ENCODE peak calls at places on chromosomes 4 and X, in five cellular contexts. K is colonic mucosa; P is IMR-90; E is CD8-positive, alpha-beta T cell; W is Peyer's patch. L is an unnamed sample. For H3K4me1, the result is how much of the 10 kb centered on the place peaks cover.

GRCh38 chr4:150805183-150806025 is 209.7 kb downstream of the LRBA start:
- DNase-seq in K (no peak), P (no peak), E (no peak), W (no peak), L (no peak)

GRCh38 chr4:141642711-141643110 is 6.3 kb downstream of the IL15 start:
- DNase-seq in K (no peak), P (no peak), E (no peak), W (no peak), L (peak)

GRCh38 chr4:3296651-3297050 is 3.8 kb downstream of the RGS12 start:
- DNase-seq in K (peak), P (no peak), E (peak), W (peak), L (no peak)

GRCh38 chrX:21375795-21376069 is 1.5 kb downstream of the CNKSR2 start:
- DNase-seq in K (no peak), P (no peak), E (no peak), W (no peak), L (no peak)

GRCh38 chrX:13658602-13659001 is 5.7 kb downstream of the TCEANC start:
- DNase-seq in K (peak), P (peak), E (no peak), W (no peak), L (no peak)

GRCh38 chrX:69015156-69015555 is 150.1 kb downstream of the PJA1 start:
- DNase-seq in K (no peak), P (no peak), E (peak), W (no peak), L (no peak)

GRCh38 chr4:124334119-124334518 is 378.4 kb downstream of the ANKRD50 start:
- DNase-seq in K (peak), P (peak), E (no peak), W (no peak), L (peak)

GRCh38 chr4:2762048-2762447 is 5.9 kb upstream of the TNIP2 start:
- DNase-seq in K (no peak), P (no peak), E (no peak), W (no peak), L (no peak)

GRCh38 chrX:51608766-51609165 is 9.9 kb downstream of the CENPVL3 start:
- DNase-seq in K (no peak), P (peak), E (no peak), W (no peak), L (no peak)

GRCh38 chr4:16227462-16227868 is 1.2 kb upstream of the TAPT1 start:
- DNase-seq in K (peak), P (peak), E (no peak), W (peak), L (no peak)

GRCh38 chrX:2965965-2966364 is 36.8 kb upstream of the ARSD start:
- DNase-seq in K (peak), P (no peak), E (no peak), W (no peak), L (no peak)

GRCh38 chr4:172554588-172554987 is 614.0 kb upstream of the GALNT7 start:
- DNase-seq in K (no peak), P (no peak), E (no peak), W (no peak), L (no peak)

GRCh38 chrX:100895365-100896075 is 21.4 kb upstream of the NOX1 start:
- DNase-seq in K (no peak), P (peak), E (no peak), W (peak), L (peak)

GRCh38 chr4:5784021-5784420 is 73.0 kb downstream of the EVC start:
- DNase-seq in K (no peak), P (no peak), E (peak), W (no peak), L (no peak)

GRCh38 chr4:70591955-70592582 is at the start of gene AMBN:
- DNase-seq in K (no peak), P (no peak), E (no peak), W (no peak), L (no peak)

GRCh38 chr4:54318904-54319303 is 89.8 kb downstream of the PDGFRA start:
- DNase-seq in K (no peak), P (peak), E (no peak), W (no peak), L (no peak)

GRCh38 chr4:151730003-151730559 is 30.7 kb downstream of the GATB start:
- DNase-seq in K (peak), P (no peak), E (no peak), W (peak), L (peak)

GRCh38 chr4:98828801-98829200 is 100.1 kb downstream of the EIF4E start:
- DNase-seq in K (peak), P (no peak), E (peak), W (no peak), L (peak)
- TF ChIP-seq CTCF in K (no peak), P (no peak), E (no peak), W (no peak), L (peak)

GRCh38 chrX:67781132-67781531 is 237.3 kb downstream of the AR start:
- DNase-seq in K (no peak), P (no peak), E (no peak), W (no peak), L (no peak)
- H3K4me1 ChIP-seq in K (under half), P (under half), E (under half), W (under half), L (under half)

GRCh38 chr4:82799006-82799881 is 648 bp upstream of the SCD5 start:
- DNase-seq in K (no peak), P (no peak), E (peak), W (no peak), L (peak)
- H3K27ac ChIP-seq in K (no peak), P (no peak), E (no peak), W (no peak), L (peak)

DNA sequence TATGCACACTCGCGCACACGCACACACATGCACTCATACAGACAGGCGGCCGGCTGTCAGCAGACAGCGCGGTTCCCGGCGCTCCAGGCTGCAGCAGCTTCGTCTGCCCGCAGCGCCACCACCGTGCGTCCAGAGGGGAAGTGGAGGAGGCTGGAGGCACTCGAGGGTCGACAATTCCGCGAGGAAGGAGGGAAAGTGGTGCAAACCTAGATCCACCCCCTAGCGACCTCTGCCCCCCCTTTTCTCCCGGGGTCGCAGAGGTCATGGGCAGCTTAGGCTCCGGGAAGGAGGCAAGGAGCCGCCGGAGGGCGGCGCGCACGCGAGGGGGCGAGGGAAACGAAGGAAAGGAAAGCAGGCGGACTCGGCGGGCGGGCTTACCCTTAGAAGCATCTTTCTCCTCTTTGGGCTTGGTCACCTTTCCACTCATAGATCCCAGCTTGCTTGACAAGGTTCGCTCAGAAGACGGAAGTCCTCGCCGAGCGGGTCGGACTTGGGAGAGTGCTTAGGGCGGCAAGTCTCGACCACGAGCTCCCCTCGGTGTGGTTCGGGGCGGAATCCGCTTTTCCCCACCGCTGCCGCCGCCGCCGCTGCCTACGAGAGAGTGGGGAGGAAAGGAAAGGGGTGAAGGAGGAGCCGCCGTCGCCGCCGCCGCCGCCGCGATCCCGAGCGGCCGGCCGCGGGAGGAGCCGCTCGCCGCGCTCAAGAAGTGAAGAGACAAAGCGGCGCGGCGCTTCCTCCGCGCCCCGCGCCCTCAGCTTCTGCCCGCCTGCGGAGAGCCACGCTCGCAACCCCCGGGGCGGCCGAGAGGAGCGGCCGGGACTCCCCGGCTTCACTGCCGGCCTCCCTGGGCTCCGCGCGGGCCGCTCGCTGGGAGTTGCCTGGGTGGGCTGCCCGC is 326.6 kb upstream of the F9 start:
- DNase-seq in K (no peak), P (no peak), E (no peak), W (no peak), L (peak)
- TF ChIP-seq CTCF in K (no peak), P (no peak), E (no peak), W (no peak), L (no peak)

GRCh38 chr4:153545822-153546221 is 79.7 kb downstream of the TMEM131L start:
- DNase-seq in K (no peak), P (no peak), E (no peak), W (no peak), L (no peak)

GRCh38 chr4:153542131-153542530 is 76.0 kb downstream of the TMEM131L start:
- DNase-seq in K (no peak), P (no peak), E (no peak), W (no peak), L (no peak)

GRCh38 chr4:153543351-153543750 is 77.2 kb downstream of the TMEM131L start:
- DNase-seq in K (no peak), P (no peak), E (no peak), W (no peak), L (no peak)

GRCh38 chr4:153541426-153542096 is 75.4 kb downstream of the TMEM131L start:
- DNase-seq in K (no peak), P (peak), E (no peak), W (no peak), L (peak)

DNA sequence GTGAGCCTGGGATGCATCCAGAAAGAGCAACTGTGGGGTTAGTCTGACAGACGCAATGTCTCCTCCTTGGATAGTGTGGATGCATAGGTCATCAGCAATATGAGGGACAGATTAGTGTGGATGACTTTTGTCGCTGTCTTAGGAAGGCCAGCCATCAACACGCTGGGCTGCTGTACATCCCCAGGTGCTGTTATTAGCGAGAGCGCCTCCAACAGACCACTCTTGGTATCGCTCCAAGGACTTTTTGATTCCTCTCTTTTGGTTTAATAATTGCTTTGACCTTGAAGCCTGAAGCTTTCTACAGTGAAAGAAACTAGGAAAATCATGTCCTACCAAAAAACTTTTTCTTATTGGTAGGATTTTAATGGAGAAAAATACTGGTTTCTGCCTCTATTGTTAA is 76.7 kb downstream of the TMEM131L start:
- DNase-seq in K (no peak), P (no peak), E (no peak), W (no peak), L (no peak)
- H3K4me1 ChIP-seq in K (under half), P (under half), E (half or more), W (under half), L (under half)

DNA sequence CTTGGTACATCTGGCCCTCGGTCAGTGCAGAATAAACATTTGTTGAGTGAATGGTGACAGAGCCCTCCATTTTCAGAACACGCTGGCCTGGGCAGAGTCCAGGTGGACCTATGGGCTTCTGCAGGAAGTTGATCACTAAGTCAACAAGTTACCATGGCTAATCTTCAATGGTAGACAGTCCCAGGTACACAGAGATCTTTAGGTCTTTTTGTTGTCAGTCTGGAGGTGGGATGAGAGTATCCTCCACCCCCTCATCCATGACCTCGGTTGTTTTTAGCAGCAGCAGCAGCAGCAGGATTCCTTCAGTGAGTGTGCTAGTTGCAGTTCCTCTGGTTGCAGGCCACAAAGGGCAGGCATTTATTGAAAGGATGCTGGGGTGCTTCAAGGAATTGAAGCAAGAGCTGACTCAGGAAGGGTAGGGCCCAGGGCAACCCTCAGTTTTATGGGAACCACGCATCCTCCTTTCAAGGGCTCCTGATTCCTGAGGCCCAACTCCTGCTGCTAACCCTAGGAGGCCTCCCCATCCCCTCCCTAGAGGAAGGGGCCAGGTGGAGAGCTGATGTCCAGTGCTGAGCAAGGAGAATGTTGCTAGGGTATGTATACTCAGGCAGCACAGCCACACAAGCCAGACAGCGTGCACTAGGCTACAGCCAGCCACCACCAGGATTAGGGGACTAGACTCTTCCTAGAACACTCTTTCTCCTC is 1.7 kb upstream of the USP27X start:
- DNase-seq in K (no peak), P (no peak), E (no peak), W (no peak), L (no peak)
- H3K27ac ChIP-seq in K (no peak), P (no peak), E (no peak), W (no peak), L (no peak)

GRCh38 chr4:107155366-107155765 is 119.3 kb upstream of the DKK2 start:
- DNase-seq in K (no peak), P (no peak), E (no peak), W (no peak), L (no peak)

GRCh38 chr4:107151173-107151572 is 115.1 kb upstream of the DKK2 start:
- DNase-seq in K (no peak), P (no peak), E (no peak), W (no peak), L (no peak)

GRCh38 chr4:107156443-107156842 is 120.3 kb upstream of the DKK2 start:
- DNase-seq in K (no peak), P (no peak), E (no peak), W (no peak), L (no peak)

GRCh38 chr4:107153956-107154355 is 117.8 kb upstream of the DKK2 start:
- DNase-seq in K (no peak), P (no peak), E (no peak), W (no peak), L (no peak)

DNA sequence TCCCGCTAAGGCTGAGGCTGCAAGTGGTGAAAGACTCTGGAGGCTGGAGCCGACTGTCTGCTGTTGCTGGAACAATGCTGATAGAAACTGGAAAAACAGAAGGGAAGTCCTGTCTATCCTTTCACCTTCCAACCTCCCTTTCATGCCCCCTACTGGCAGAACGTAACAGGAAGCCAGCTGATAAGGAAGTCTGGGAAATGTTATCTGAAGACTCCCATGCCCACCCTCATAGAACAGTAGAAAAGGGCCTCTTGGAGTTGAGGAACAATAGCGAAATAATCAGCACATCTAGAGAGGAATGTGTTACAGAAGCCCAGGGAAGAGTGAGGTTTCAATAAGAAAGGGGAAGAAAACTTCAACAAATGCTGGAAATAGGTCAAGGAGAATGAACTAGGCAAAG is 117.1 kb upstream of the DKK2 start:
- DNase-seq in K (peak), P (no peak), E (no peak), W (no peak), L (no peak)
- TF ChIP-seq CTCF in K (no peak), P (no peak), E (no peak), W (no peak), L (peak)

DNA sequence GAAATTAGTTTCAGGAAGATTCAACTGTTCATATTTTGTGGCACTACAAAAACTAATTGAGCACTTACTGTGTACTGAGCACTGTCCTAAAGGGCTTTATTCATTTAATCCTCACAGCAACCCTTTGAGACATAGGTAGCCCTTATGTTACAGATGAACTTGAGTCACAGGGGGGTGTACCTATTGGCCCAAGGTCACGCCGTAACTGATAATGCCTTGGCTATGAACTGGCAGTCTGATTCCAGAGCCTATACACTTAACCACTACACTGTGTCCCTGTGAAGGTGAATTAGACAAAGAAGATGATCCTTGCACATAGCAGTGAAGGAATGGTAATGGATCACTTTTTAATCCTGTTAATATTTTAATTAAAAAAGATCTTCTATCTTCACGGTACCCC is 12.0 kb downstream of the TMEM165 start:
- DNase-seq in K (no peak), P (no peak), E (no peak), W (no peak), L (no peak)
- H3K4me1 ChIP-seq in K (under half), P (under half), E (under half), W (under half), L (under half)

DNA sequence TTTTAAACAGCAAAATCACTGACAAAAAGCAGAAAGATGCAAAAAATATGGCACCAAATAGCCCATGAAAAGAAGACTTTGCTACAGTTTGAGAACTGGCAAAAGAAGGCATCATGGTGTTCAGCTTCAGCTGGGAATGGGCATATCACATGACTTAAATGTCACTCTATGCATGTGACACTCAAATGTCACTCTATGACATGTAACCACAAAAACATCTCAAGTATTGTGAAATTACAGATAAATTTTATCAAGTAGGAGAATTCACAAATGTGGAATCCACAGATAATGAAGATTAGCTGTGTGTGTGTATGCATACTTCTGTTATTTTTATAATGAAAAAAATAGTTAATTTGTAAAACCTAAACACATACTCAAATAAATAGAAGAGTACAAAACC is 81.9 kb downstream of the ATP10D start:
- DNase-seq in K (no peak), P (no peak), E (no peak), W (no peak), L (no peak)
- H3K27ac ChIP-seq in K (no peak), P (no peak), E (no peak), W (no peak), L (no peak)

GRCh38 chrX:135528756-135529155 is 8.3 kb downstream of the INTS6L start:
- DNase-seq in K (no peak), P (no peak), E (no peak), W (no peak), L (no peak)

GRCh38 chrX:135531813-135532212 is 11.4 kb downstream of the INTS6L start:
- DNase-seq in K (no peak), P (no peak), E (no peak), W (no peak), L (peak)

GRCh38 chrX:135535077-135535630 is 14.7 kb downstream of the INTS6L start:
- DNase-seq in K (no peak), P (no peak), E (no peak), W (no peak), L (peak)

GRCh38 chrX:135528274-135528673 is 7.8 kb downstream of the INTS6L start:
- DNase-seq in K (peak), P (no peak), E (no peak), W (no peak), L (no peak)

GRCh38 chrX:135530097-135530496 is 9.6 kb downstream of the INTS6L start:
- DNase-seq in K (no peak), P (no peak), E (no peak), W (no peak), L (no peak)
- TF ChIP-seq CTCF in K (no peak), P (no peak), E (no peak), W (no peak), L (no peak)

L was measured in foreskin keratinocyte.